ENCODE peak calls at places on chromosomes 13 and 19, in five cellular contexts. D is psoas muscle, U is kidney, C is AG04450, J is substantia nigra. T is an unnamed sample.

GRCh38 chr13:20389696-20390525 is 135.7 kb downstream of the CRYL1 start:
- DNase-seq in D (no peak), J (no peak), U (no peak), C (no peak), T (no peak)

GRCh38 chr19:7772752-7773291 is 9.8 kb downstream of the CLEC4M start:
- DNase-seq in J (no peak), C (no peak), D (no peak), U (no peak), T (peak; percentile 21)

GRCh38 chr13:40792284-40793051 is 3.1 kb downstream of the SLC25A15 start:
- DNase-seq in D (no peak), J (no peak), C (no peak), U (no peak), T (no peak)

GRCh38 chr13:48125794-48126228 is 30.9 kb upstream of the MED4 start:
- DNase-seq in U (no peak), J (no peak), D (no peak), C (no peak), T (no peak)

GRCh38 chr13:99133848-99134247 is 66.8 kb upstream of the UBAC2 start:
- DNase-seq in J (no peak), D (no peak), U (no peak), C (no peak), T (no peak)

GRCh38 chr19:1065606-1066109 is 1.3 kb upstream of the ARHGAP45 start:
- DNase-seq in D (no peak), U (no peak), C (no peak), J (no peak), T (no peak)

GRCh38 chr13:75788494-75788991 is 152.4 kb downstream of the LMO7 start:
- DNase-seq in D (peak; percentile 20), C (peak; percentile 85), J (no peak), U (no peak), T (no peak)

GRCh38 chr19:29749450-29749849 is 34.4 kb upstream of the C19orf12 start:
- DNase-seq in D (no peak), U (no peak), C (no peak), J (no peak), T (no peak)

GRCh38 chr13:98214707-98215106 is 37.6 kb upstream of the RNF113B start:
- DNase-seq in U (no peak), J (no peak), C (no peak), D (no peak), T (no peak)

GRCh38 chr13:104327217-104327616 is 1261.0 kb upstream of the SLC10A2 start:
- DNase-seq in U (no peak), J (no peak), C (no peak), D (no peak), T (no peak)

GRCh38 chr13:42271337-42272114 is 426 bp upstream of the AKAP11 start:
- DNase-seq in D (peak; percentile 91), C (peak; percentile 98), U (peak; percentile 99), J (peak; percentile 98), T (peak; percentile 98)

GRCh38 chr13:30019648-30020626 is 169.5 kb upstream of the UBL3 start:
- DNase-seq in U (no peak), J (no peak), C (no peak), D (no peak), T (no peak)

GRCh38 chr19:31612873-31613272 is 263.6 kb upstream of the TSHZ3 start:
- DNase-seq in U (no peak), J (no peak), D (no peak), C (no peak), T (no peak)

GRCh38 chr13:58883405-58883804 is 1251.9 kb downstream of the PCDH17 start:
- DNase-seq in C (no peak), J (no peak), D (no peak), U (no peak), T (no peak)

GRCh38 chr13:80802946-80803345 is 462.0 kb upstream of the SPRY2 start:
- DNase-seq in J (no peak), C (no peak), U (no peak), D (no peak), T (no peak)

GRCh38 chr19:12784394-12784870 is 6.9 kb upstream of the JUNB start:
- DNase-seq in U (no peak), D (no peak), C (no peak), J (no peak), T (no peak)

GRCh38 chr19:35396240-35396885 is 25.5 kb downstream of the GPR42 start:
- DNase-seq in D (no peak), J (no peak), U (no peak), C (no peak), T (no peak)

GRCh38 chr13:26629260-26629659 is 71.8 kb downstream of the WASF3 start:
- DNase-seq in J (no peak), D (no peak), C (no peak), U (no peak), T (no peak)

GRCh38 chr19:12833747-12834417 is 497 bp downstream of the RTBDN start:
- DNase-seq in C (no peak), D (no peak), J (no peak), U (no peak), T (no peak)

GRCh38 chr13:52862358-52863206 is 14.1 kb upstream of the PCDH8 start:
- DNase-seq in J (peak; percentile 4), U (no peak), D (no peak), C (no peak), T (no peak)

GRCh38 chr13:66414196-66414800 is 815.8 kb downstream of the PCDH9 start:
- DNase-seq in J (no peak), D (no peak), U (no peak), C (no peak), T (no peak)

GRCh38 chr19:2253106-2254051 is 2.8 kb downstream of the JSRP1 start:
- DNase-seq in U (peak; percentile 74), J (no peak), D (no peak), C (no peak), T (peak; percentile 58)

GRCh38 chr13:79829880-79830279 is 348.9 kb downstream of the NDFIP2 start:
- DNase-seq in U (no peak), J (no peak), C (no peak), D (no peak), T (no peak)

GRCh38 chr13:31521466-31521865 is 217.9 kb upstream of the RXFP2 start:
- DNase-seq in U (no peak), C (no peak), J (no peak), D (no peak), T (no peak)

GRCh38 chr19:24033308-24033961 is 53.6 kb upstream of the ZNF254 start:
- DNase-seq in C (peak; percentile 76), D (peak; percentile 89), U (peak; percentile 95), J (peak; percentile 84), T (peak; percentile 87)

GRCh38 chr19:1884291-1884718 is 991 bp downstream of the ABHD17A start:
- DNase-seq in D (no peak), U (no peak), J (no peak), C (no peak), T (peak; percentile 47)

GRCh38 chr13:98959299-98959698 is 18.6 kb downstream of the DOCK9 start:
- DNase-seq in C (no peak), U (no peak), D (no peak), J (no peak), T (no peak)

DNA sequence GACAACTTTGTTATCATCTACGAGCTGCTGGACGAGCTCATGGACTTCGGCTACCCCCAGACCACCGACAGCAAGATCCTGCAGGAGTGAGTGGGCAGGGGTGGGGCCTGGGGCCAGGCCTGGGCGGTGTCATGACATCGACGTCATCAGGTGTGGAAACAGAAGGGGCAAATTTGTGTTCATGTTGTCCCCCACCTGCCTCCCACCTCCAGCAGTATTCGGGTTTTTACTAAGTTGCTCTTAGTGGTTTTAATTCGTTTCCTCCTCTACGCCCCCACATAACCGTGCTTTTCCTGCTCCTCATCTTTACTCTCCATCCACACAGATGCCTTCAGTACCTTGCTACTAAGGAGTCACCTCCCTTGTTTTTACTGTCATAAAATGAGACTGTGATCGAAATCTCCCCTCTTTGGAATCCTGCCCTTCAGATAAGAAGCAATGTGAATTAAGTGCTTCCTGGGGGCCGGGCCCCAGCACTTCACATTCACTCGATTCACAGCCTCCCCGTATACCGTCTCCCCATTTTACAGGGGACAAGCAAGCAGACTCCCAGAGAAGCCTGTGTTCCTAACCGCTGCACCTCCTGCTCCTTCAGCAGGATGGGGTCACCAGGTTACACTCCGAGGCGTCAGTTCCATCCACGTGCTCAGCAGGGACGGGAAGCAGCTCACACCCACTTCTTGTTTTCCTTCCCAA is 10.5 kb downstream of the AP1M1 start:
- DNase-seq in C (no peak), J (no peak), U (no peak), D (no peak), T (no peak)
- H3K27ac ChIP-seq in C (no peak overlapping the region), J (no peak overlapping the region), U (no peak overlapping the region), D (no peak overlapping the region), T (no peak overlapping the region)

GRCh38 chr13:46665243-46665629 is 112.3 kb downstream of the LRCH1 start:
- DNase-seq in J (no peak), U (no peak), C (no peak), D (no peak), T (no peak)
- H3K27ac ChIP-seq in J (no peak overlapping the region), U (peak overlapping the region; percentile 13), C (peak overlapping the region; percentile 68), D (no peak overlapping the region), T (no peak overlapping the region)

DNA sequence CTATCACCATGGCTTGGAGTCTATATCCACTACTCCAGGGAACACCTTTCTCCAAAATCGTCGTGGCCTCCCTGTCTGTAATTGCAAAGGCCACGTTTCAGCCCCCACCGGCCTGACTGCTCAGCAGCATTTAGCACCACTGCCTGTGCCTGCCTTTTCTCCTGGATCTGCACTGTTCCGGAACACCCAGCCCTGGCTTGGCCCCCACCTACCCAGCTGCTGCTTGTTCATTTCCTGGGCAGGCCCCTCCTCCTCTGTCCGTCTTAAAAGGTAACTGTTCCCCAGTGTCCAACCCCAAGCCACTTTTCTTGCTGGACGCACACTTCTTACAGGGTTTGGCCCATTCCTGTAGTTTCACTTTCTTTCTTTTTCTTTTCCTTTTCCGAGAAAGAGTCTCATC is 8.5 kb upstream of the SYT5 start:
- DNase-seq in J (no peak), C (no peak), D (no peak), U (no peak), T (no peak)
- H3K27ac ChIP-seq in J (no peak overlapping the region), C (no peak overlapping the region), D (no peak overlapping the region), U (no peak overlapping the region), T (no peak overlapping the region)

GRCh38 chr13:112477070-112477619 is 101.0 kb downstream of the SPACA7 start:
- DNase-seq in C (no peak), D (no peak), U (no peak), J (no peak), T (no peak)

GRCh38 chr13:112469071-112469745 is 93.1 kb downstream of the SPACA7 start:
- DNase-seq in D (no peak), J (no peak), C (no peak), U (peak; percentile 55), T (no peak)

GRCh38 chr13:112475889-112476288 is 99.7 kb downstream of the SPACA7 start:
- DNase-seq in C (no peak), U (no peak), D (no peak), J (no peak), T (no peak)

GRCh38 chr13:112473818-112474217 is 97.7 kb downstream of the SPACA7 start:
- DNase-seq in D (no peak), U (no peak), C (no peak), J (no peak), T (no peak)

GRCh38 chr13:112474869-112475268 is 98.7 kb downstream of the SPACA7 start:
- DNase-seq in J (no peak), U (no peak), D (no peak), C (no peak), T (no peak)
- H3K27ac ChIP-seq in J (no peak overlapping the region), U (no peak overlapping the region), D (no peak overlapping the region), C (no peak overlapping the region), T (no peak overlapping the region)

T was measured in CD4-positive, alpha-beta memory T cell.